ENCODE peak calls at places on chromosomes 2 and 18, in four cellular contexts. E is mesendoderm, T is right cardiac atrium, S is ovary. W is an unnamed sample.
A peak's percentile ranks its signal among the peaks of the same experiment; 100 is the strongest.

GRCh38 chr18:63477972-63478371 is 1.2 kb downstream of the SERPINB5 start:
- DNase-seq in S (no peak), E (peak; percentile 65), T (no peak), W (no peak)

GRCh38 chr2:172672114-172672513 is 63.5 kb upstream of the RAPGEF4 start:
- DNase-seq in T (no peak), E (no peak), S (no peak), W (no peak)

GRCh38 chr2:34105015-34105767 is 506.1 kb upstream of the FAM98A start:
- DNase-seq in T (no peak), E (peak; percentile 5), S (no peak), W (no peak)

GRCh38 chr18:12252061-12252460 is 2.1 kb upstream of the CIDEA start:
- DNase-seq in E (no peak), S (no peak), T (no peak), W (no peak)

GRCh38 chr2:173991857-173992588 is 26.9 kb upstream of the SP3 start:
- DNase-seq in T (peak; percentile 98), S (no peak), E (no peak), W (no peak)

GRCh38 chr2:101622633-101623521 is 74.6 kb upstream of the MAP4K4 start:
- DNase-seq in S (no peak), T (no peak), E (no peak), W (peak; percentile 59)

GRCh38 chr2:190159453-190159852 is 96.9 kb upstream of the MSTN start:
- DNase-seq in E (no peak), S (no peak), T (peak; percentile 36), W (no peak)

GRCh38 chr2:148526509-148527346 is 117.8 kb upstream of the EPC2 start:
- DNase-seq in T (no peak), S (no peak), E (no peak), W (no peak)

GRCh38 chr2:76978064-76978463 is 544.1 kb downstream of the LRRTM4 start:
- DNase-seq in E (no peak), S (no peak), T (no peak), W (no peak)

GRCh38 chr2:152594792-152595191 is 122.5 kb downstream of the PRPF40A start:
- DNase-seq in T (peak; percentile 82), S (no peak), E (no peak), W (no peak)

GRCh38 chr2:45131587-45131986 is 122.3 kb upstream of the SIX2 start:
- DNase-seq in T (no peak), E (no peak), S (no peak), W (no peak)

GRCh38 chr2:222825031-222825430 is 35.8 kb upstream of the ACSL3 start:
- DNase-seq in T (no peak), S (no peak), E (no peak), W (no peak)

GRCh38 chr2:85601771-85602475 is 575 bp downstream of the TMEM150A start:
- DNase-seq in E (peak; percentile 44), T (peak; percentile 92), S (peak; percentile 55), W (peak; percentile 8)

GRCh38 chr18:811192-812122 is 585 bp downstream of the YES1 start:
- DNase-seq in S (no peak), T (no peak), E (peak; percentile 71), W (peak; percentile 8)

GRCh38 chr2:43344911-43345373 is 118.5 kb upstream of the ZFP36L2 start:
- DNase-seq in E (peak; percentile 37), T (no peak), S (no peak), W (no peak)
- H3K27ac ChIP-seq in E (no peak overlapping the region), T (peak overlapping the region; percentile 64), S (peak overlapping the region; percentile 78), W (no peak overlapping the region)

DNA sequence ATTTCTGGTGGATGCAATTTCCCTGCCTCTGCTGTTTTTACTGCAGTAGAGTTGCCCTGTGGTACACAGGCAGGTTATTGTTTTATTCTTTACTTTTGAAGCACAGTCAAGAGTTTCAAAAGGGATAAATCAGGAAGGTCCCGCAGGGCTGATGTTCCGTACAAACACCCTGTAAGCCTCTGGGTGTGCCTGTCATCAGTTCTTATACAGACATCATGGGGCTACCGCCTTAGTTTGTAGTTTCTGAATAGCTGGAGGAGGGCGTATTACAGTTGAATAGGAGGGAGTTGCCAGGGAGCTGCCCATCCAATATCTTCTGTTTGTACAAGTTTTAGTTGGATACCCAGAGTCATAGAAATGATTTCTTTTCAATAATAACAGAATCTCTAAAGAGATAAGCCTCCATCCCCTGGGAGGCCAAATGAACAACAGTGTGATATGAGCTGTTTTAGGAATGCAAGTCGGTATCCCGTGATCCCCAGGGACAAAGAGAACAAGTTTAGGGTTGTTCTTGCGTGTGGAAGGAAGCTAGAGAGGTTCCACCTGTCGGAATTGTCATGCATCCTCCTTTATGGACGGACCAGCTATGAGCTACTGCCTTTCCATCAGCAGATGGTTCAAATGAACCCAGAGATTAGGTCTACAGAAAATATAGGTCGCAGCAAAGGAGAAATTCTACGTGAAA is 108.3 kb upstream of the COPS8 start:
- DNase-seq in T (peak; percentile 61), E (no peak), S (no peak), W (no peak)
- H3K27ac ChIP-seq in T (no peak overlapping the region), E (no peak overlapping the region), S (no peak overlapping the region), W (no peak overlapping the region)

DNA sequence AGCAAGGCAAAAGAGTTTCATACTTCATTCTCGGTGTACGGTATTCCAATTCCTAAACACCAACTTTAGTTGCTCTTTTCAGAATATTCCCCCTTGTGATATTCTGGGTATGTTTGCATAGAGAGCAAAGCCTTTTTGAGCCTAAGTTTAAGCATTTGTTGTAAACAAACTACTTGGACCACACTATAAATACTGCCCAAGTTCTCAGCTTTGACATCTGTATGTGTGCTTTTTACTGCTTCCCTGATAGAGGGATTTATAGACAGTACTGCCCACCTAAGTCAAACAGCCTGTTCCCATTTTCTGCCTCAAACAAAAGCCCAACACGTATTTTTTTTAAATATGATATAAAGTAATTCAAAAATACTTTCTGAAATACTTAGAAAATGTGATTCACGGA is 36.8 kb downstream of the CCBE1 start:
- DNase-seq in T (no peak), E (no peak), S (no peak), W (no peak)
- H3K27ac ChIP-seq in T (no peak overlapping the region), E (no peak overlapping the region), S (peak overlapping the region; percentile 44), W (no peak overlapping the region)

GRCh38 chr2:217852812-217853211 is 150.0 kb downstream of the TNS1 start:
- DNase-seq in T (no peak), S (no peak), E (no peak), W (no peak)
- H3K27ac ChIP-seq in T (no peak overlapping the region), S (peak overlapping the region; percentile 0), E (no peak overlapping the region), W (no peak overlapping the region)

GRCh38 chr2:144508162-144508765 is 11.7 kb downstream of the ZEB2 start:
- DNase-seq in T (peak; percentile 62), E (no peak), S (no peak), W (no peak)
- H3K27ac ChIP-seq in T (peak overlapping the region; percentile 98), E (no peak overlapping the region), S (peak overlapping the region; percentile 95), W (no peak overlapping the region)

DNA sequence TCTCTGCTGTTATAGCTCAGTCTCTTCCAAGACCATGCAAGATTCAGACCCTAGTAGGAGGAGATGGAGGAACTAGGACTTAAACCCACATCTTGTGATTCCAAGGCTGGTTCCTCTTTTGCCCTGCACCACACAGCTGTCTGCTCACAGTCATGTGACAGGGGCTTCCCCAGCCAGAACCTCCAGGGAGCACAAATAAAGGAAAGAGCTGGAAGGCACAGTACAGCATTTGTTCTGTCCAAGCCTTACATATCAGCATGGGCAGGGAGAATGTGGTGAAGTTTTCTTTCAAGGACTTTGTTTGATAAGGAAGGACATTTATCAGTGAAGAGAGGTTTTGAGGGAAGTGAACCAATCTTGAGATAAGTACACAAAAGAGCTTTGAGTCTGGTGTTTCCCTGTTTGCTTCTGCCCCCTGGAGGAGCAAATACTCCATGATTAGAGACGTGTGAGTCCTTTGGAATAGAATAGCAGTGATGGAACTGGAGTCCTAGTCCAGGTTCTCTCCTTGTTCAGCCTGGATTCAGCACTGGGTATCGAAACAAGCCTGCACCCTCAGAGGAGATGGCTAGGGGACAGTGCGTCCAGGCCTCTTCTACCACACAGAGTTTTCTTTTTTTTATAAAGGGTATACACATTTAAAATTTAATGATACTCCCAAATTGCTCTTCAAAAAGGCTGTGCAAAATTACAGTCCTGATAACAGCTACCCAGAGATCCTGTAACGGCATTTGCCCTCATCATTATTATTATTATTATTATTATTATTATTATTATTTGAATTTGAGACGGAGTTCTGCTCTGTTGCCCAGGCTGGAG is 24.6 kb upstream of the CASP10 start:
- DNase-seq in S (peak; percentile 63), T (peak; percentile 87), E (peak; percentile 94), W (peak; percentile 33)
- H3K27ac ChIP-seq in S (peak overlapping the region; percentile 1), T (peak overlapping the region; percentile 80), E (peak overlapping the region; percentile 46), W (peak overlapping the region; percentile 48)

DNA sequence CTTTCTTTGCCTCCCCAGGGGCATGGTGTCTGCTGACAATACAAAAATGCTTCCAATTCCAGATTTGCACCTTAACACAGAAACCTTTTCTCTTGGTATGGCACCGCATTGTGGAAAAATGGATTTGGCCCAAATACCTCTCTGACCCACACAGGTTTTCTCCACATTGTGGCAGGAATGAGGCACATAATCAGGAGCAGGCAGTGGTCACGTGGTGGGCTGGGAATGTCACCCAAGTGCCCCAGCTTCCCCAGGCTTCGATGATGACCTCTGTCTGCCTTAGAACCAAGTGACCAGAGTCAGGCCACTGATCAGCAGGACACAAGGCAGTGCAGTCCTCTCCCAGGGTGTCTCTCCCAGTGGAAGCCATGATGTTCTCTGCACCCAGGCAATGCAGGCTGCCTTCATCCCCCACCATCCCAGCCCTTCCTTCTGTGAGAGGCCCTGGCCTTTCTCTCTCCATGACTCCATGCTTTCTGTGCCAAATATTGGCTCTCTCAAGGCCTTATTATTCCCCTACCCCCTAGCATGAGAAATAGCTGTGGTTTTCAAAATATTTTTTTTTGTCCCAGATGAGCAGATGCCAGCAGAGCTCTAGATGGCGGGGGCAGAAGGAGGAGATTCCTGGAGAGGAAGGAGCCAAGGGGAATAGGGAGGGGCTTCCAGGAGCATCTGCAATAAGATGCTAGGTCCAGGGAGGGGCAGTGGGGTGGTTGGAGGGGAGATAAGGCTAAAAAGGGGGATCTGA is 198.9 kb downstream of the ACKR3 start:
- DNase-seq in E (no peak), S (no peak), T (no peak), W (no peak)
- H3K27ac ChIP-seq in E (no peak overlapping the region), S (no peak overlapping the region), T (no peak overlapping the region), W (no peak overlapping the region)

DNA sequence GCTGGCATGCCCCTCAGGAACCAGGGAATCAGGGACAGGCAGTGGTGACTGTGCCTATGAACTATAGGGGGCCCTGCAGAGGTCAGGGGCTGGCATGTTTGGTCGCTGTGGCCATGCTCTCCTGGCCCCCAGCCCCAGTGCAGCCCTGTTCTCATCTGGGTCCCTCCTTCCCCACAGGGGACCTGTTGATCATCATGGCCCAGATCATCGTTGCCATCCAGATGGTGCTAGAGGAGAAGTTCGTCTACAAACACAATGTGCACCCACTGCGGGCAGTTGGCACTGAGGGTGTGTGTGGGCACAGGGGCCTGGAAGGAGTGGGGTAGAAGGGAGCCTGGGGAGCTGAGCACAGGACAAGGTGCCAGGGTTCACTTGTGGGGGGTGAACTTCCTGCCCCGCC is 9.7 kb upstream of the CENPA start:
- DNase-seq in S (no peak), T (no peak), E (no peak), W (no peak)
- H3K27ac ChIP-seq in S (no peak overlapping the region), T (no peak overlapping the region), E (no peak overlapping the region), W (no peak overlapping the region)

DNA sequence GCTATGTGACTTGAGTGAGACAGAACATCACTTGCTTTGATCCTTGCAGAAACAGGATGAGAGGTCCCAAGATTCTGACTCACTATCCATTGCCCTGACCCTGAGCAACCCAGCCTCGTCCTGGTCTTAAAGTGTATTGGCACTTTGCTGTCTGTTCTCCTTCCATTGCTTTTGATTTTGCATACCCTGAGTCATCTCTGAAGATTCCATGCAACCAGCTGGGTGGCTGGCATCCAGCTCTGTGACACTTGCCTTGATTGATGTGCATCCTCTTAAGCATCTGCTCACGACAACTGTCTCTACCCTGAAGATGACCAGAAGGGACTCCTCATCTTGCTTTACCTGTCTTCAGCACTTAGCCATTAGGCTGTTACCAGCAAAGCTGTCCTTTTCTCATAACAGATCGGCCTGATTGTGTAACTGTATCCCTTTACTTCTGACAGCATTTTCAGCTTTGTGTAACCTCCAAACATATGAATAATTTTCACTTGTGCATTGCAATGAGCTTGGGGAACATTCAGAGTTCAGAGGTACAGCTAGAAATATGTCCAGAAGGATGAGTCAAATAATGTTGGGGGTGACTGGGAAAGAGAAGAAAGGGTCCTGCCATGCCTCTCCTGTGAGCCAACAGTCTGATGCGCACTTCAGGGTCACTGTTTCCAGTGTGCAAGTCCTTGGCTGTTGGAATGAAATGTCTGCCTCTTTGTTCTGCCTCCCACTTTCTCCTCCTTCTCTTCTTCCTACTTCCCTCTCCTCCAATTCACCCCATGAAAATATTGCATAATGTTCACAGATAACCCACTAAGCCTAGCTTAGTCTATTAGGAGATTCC is 249.7 kb upstream of the OSR1 start:
- DNase-seq in T (peak; percentile 18), E (peak; percentile 29), S (no peak), W (no peak)
- H3K27ac ChIP-seq in T (no peak overlapping the region), E (no peak overlapping the region), S (no peak overlapping the region), W (no peak overlapping the region)

W was measured in CD4-positive, CD25-positive, alpha-beta regulatory T cell.